ENCODE peak calls at places on chromosomes 1 and 21, in four cellular contexts. C is H7; N is stimulated activated CD8-positive, alpha-beta memory T cell treated with anti-CD3 and anti-CD28 coated beads, Interleukin-15, amount 100 ng/mL, for 24 hours; S is fibroblast of villous mesenchyme. W is an unnamed sample.

GRCh38 chr21:39184050-39184980 is 1.1 kb upstream of the PSMG1 start:
- DNase-seq in C (no peak), S (peak), N (no peak), W (peak)

GRCh38 chr1:34898220-34898820 is 31.1 kb downstream of the DLGAP3 start:
- DNase-seq in N (no peak), C (no peak), S (no peak), W (no peak)

GRCh38 chr1:9252999-9253398 is 18.4 kb downstream of the H6PD start:
- DNase-seq in C (peak), S (no peak), N (no peak), W (no peak)

GRCh38 chr21:17785403-17785788 is 33.8 kb downstream of the C21orf91 start:
- DNase-seq in S (no peak), N (no peak), C (no peak), W (no peak)

GRCh38 chr1:40630488-40631223 is 34.8 kb downstream of the RIMS3 start:
- DNase-seq in C (peak), N (no peak), S (peak), W (peak)

GRCh38 chr21:29075706-29076447 is 2.4 kb upstream of the CCT8 start:
- DNase-seq in S (no peak), C (no peak), N (no peak), W (no peak)

GRCh38 chr1:177794316-177794991 is 175.4 kb downstream of the SEC16B start:
- DNase-seq in N (no peak), C (peak), S (no peak), W (no peak)

GRCh38 chr1:85952460-85952859 is 204.1 kb downstream of the COL24A1 start:
- DNase-seq in S (peak), C (no peak), N (no peak), W (no peak)

GRCh38 chr1:177975588-177976495 is 6.0 kb upstream of the SEC16B start:
- DNase-seq in S (no peak), C (no peak), N (no peak), W (no peak)

GRCh38 chr1:89546082-89546889 is 21.7 kb downstream of the LRRC8B start:
- DNase-seq in S (no peak), N (no peak), C (no peak), W (no peak)

GRCh38 chr1:157095551-157095950 is 4.1 kb downstream of the ETV3L start:
- DNase-seq in S (no peak), N (no peak), C (peak), W (no peak)

GRCh38 chr1:19429611-19430010 is 55.7 kb downstream of the CAPZB start:
- DNase-seq in S (no peak), C (no peak), N (no peak), W (no peak)

GRCh38 chr1:42860339-42861013 is 14.1 kb downstream of the ZNF691 start:
- DNase-seq in C (peak), S (no peak), N (no peak), W (no peak)

GRCh38 chr1:1291023-1291528 is 10.8 kb downstream of the SCNN1D start:
- DNase-seq in S (no peak), N (no peak), C (peak), W (no peak)

GRCh38 chr1:1120096-1120495 is 4.2 kb upstream of the C1orf159 start:
- DNase-seq in N (no peak), S (no peak), C (peak), W (no peak)

GRCh38 chr1:8604041-8604942 is 213.1 kb downstream of the RERE start:
- DNase-seq in S (peak), N (no peak), C (no peak), W (peak)

GRCh38 chr1:7355646-7356045 is 415.4 kb upstream of the VAMP3 start:
- DNase-seq in S (no peak), N (no peak), C (no peak), W (no peak)

GRCh38 chr1:207752456-207753132 is 740 bp downstream of the CD46 start:
- DNase-seq in S (peak), N (peak), C (peak), W (peak)

GRCh38 chr1:172499636-172500141 is 33.3 kb upstream of the SUCO start:
- DNase-seq in N (no peak), C (no peak), S (no peak), W (no peak)

GRCh38 chr1:42430751-42431150 is 25.1 kb downstream of the ZMYND12 start:
- DNase-seq in S (no peak), C (no peak), N (no peak), W (no peak)

GRCh38 chr1:7941437-7941793 is 776 bp upstream of the TNFRSF9 start:
- DNase-seq in C (no peak), N (no peak), S (peak), W (no peak)

GRCh38 chr1:29471487-29472313 is 235.4 kb downstream of the PTPRU start:
- DNase-seq in S (no peak), N (no peak), C (peak), W (no peak)

GRCh38 chr1:13702425-13703127 is 2.6 kb downstream of the PRDM2 start:
- DNase-seq in N (peak), S (no peak), C (no peak), W (no peak)

GRCh38 chr1:168091720-168092119 is 45.0 kb downstream of the GPR161 start:
- DNase-seq in N (no peak), S (peak), C (no peak), W (no peak)

GRCh38 chr1:67749844-67750689 is 65.1 kb downstream of the GADD45A start:
- DNase-seq in S (peak), N (no peak), C (no peak), W (no peak)

GRCh38 chr1:66761273-66761672 is 9.0 kb downstream of the DYNLT5 start:
- DNase-seq in S (peak), N (no peak), C (no peak), W (no peak)

GRCh38 chr1:28241633-28242241 is 5.8 kb downstream of the ATP5IF1 start:
- DNase-seq in C (no peak), N (no peak), S (no peak), W (no peak)

GRCh38 chr21:25370311-25370744 is 237.0 kb downstream of the MRPL39 start:
- DNase-seq in N (no peak), S (peak), C (no peak), W (no peak)

GRCh38 chr21:39575778-39576177 is 37.0 kb upstream of the B3GALT5 start:
- DNase-seq in S (no peak), C (no peak), N (no peak), W (no peak)

GRCh38 chr1:14173598-14173997 is 424.9 kb upstream of the KAZN start:
- DNase-seq in N (no peak), C (no peak), S (no peak), W (no peak)

GRCh38 chr1:86741947-86742572 is 37.7 kb downstream of the SH3GLB1 start:
- DNase-seq in N (no peak), C (no peak), S (peak), W (peak)

W was measured in Kasumi-1.